ENCODE peak calls at places on chromosome 19, in eight cellular contexts. One of them, this sample, is unnamed.

GRCh38 chr19:54448774-54449700 is at the start of gene LENG8:
- DNase-seq in naive thymus-derived CD4-positive, alpha-beta T cell: peak; percentile 95
- DNase-seq in tibial nerve: peak; percentile 95
- DNase-seq in PC-3: peak; percentile 99
- DNase-seq in heart left ventricle: peak; percentile 98
- DNase-seq in endodermal cell: peak; percentile 98
- DNase-seq in upper lobe of right lung: peak; percentile 99
- DNase-seq in CD4-positive, alpha-beta memory T cell: peak; percentile 99
- DNase-seq in this sample: peak; percentile 98

GRCh38 chr19:20453424-20453938 is 112.1 kb downstream of the ZNF737 start:
- DNase-seq in naive thymus-derived CD4-positive, alpha-beta T cell: no peak
- DNase-seq in tibial nerve: no peak
- DNase-seq in PC-3: no peak
- DNase-seq in heart left ventricle: no peak
- DNase-seq in endodermal cell: no peak
- DNase-seq in upper lobe of right lung: no peak
- DNase-seq in CD4-positive, alpha-beta memory T cell: peak; percentile 21
- DNase-seq in this sample: no peak

GRCh38 chr19:53537523-53538377 is at the start of gene ZNF331:
- DNase-seq in naive thymus-derived CD4-positive, alpha-beta T cell: peak; percentile 84
- DNase-seq in tibial nerve: peak; percentile 68
- DNase-seq in PC-3: peak; percentile 78
- DNase-seq in heart left ventricle: peak; percentile 83
- DNase-seq in endodermal cell: peak; percentile 88
- DNase-seq in upper lobe of right lung: peak; percentile 93
- DNase-seq in CD4-positive, alpha-beta memory T cell: peak; percentile 96
- DNase-seq in this sample: peak; percentile 74

GRCh38 chr19:42255766-42256750 is 1.1 kb upstream of the ERF start:
- DNase-seq in naive thymus-derived CD4-positive, alpha-beta T cell: no peak
- DNase-seq in tibial nerve: no peak
- DNase-seq in PC-3: peak; percentile 32
- DNase-seq in heart left ventricle: peak; percentile 79
- DNase-seq in endodermal cell: peak; percentile 84
- DNase-seq in upper lobe of right lung: peak; percentile 73
- DNase-seq in CD4-positive, alpha-beta memory T cell: no peak
- DNase-seq in this sample: no peak

GRCh38 chr19:18503971-18504885 is 17.6 kb downstream of the ELL start:
- DNase-seq in naive thymus-derived CD4-positive, alpha-beta T cell: no peak
- DNase-seq in tibial nerve: no peak
- DNase-seq in PC-3: peak; percentile 15
- DNase-seq in heart left ventricle: no peak
- DNase-seq in endodermal cell: peak; percentile 82
- DNase-seq in upper lobe of right lung: no peak
- DNase-seq in CD4-positive, alpha-beta memory T cell: no peak
- DNase-seq in this sample: no peak

GRCh38 chr19:7159105-7159933 is 89.8 kb downstream of the ZNF557 start:
- DNase-seq in naive thymus-derived CD4-positive, alpha-beta T cell: no peak
- DNase-seq in tibial nerve: no peak
- DNase-seq in PC-3: no peak
- DNase-seq in heart left ventricle: peak; percentile 87
- DNase-seq in endodermal cell: no peak
- DNase-seq in upper lobe of right lung: no peak
- DNase-seq in CD4-positive, alpha-beta memory T cell: no peak
- DNase-seq in this sample: peak; percentile 8

GRCh38 chr19:28454083-28454482 is 758.9 kb downstream of the UQCRFS1 start:
- DNase-seq in naive thymus-derived CD4-positive, alpha-beta T cell: no peak
- DNase-seq in tibial nerve: no peak
- DNase-seq in PC-3: no peak
- DNase-seq in heart left ventricle: no peak
- DNase-seq in endodermal cell: no peak
- DNase-seq in upper lobe of right lung: no peak
- DNase-seq in CD4-positive, alpha-beta memory T cell: no peak
- DNase-seq in this sample: no peak

GRCh38 chr19:33426621-33427475 is 53.3 kb downstream of the CEBPG start:
- DNase-seq in naive thymus-derived CD4-positive, alpha-beta T cell: no peak
- DNase-seq in tibial nerve: no peak
- DNase-seq in PC-3: no peak
- DNase-seq in heart left ventricle: no peak
- DNase-seq in endodermal cell: no peak
- DNase-seq in upper lobe of right lung: peak; percentile 33
- DNase-seq in CD4-positive, alpha-beta memory T cell: no peak
- DNase-seq in this sample: no peak

GRCh38 chr19:42512743-42513304 is 15.5 kb downstream of the CEACAM1 start:
- DNase-seq in naive thymus-derived CD4-positive, alpha-beta T cell: no peak
- DNase-seq in tibial nerve: no peak
- DNase-seq in PC-3: no peak
- DNase-seq in heart left ventricle: no peak
- DNase-seq in endodermal cell: peak; percentile 90
- DNase-seq in upper lobe of right lung: no peak
- DNase-seq in CD4-positive, alpha-beta memory T cell: no peak
- DNase-seq in this sample: no peak

GRCh38 chr19:42242071-42242511 is 311 bp downstream of the GSK3A start:
- DNase-seq in naive thymus-derived CD4-positive, alpha-beta T cell: no peak
- DNase-seq in tibial nerve: no peak
- DNase-seq in PC-3: no peak
- DNase-seq in heart left ventricle: no peak
- DNase-seq in endodermal cell: no peak
- DNase-seq in upper lobe of right lung: no peak
- DNase-seq in CD4-positive, alpha-beta memory T cell: no peak
- DNase-seq in this sample: no peak

GRCh38 chr19:47005164-47005641 is 14.4 kb upstream of the NPAS1 start:
- DNase-seq in naive thymus-derived CD4-positive, alpha-beta T cell: no peak
- DNase-seq in tibial nerve: no peak
- DNase-seq in PC-3: no peak
- DNase-seq in heart left ventricle: no peak
- DNase-seq in endodermal cell: peak; percentile 65
- DNase-seq in upper lobe of right lung: no peak
- DNase-seq in CD4-positive, alpha-beta memory T cell: no peak
- DNase-seq in this sample: no peak

GRCh38 chr19:34149873-34150272 is 22.4 kb upstream of the LSM14A start:
- DNase-seq in naive thymus-derived CD4-positive, alpha-beta T cell: no peak
- DNase-seq in tibial nerve: no peak
- DNase-seq in PC-3: no peak
- DNase-seq in heart left ventricle: no peak
- DNase-seq in endodermal cell: no peak
- DNase-seq in upper lobe of right lung: no peak
- DNase-seq in CD4-positive, alpha-beta memory T cell: no peak
- DNase-seq in this sample: no peak

GRCh38 chr19:55390461-55390880 is 4.7 kb downstream of the RPL28 start:
- DNase-seq in naive thymus-derived CD4-positive, alpha-beta T cell: no peak
- DNase-seq in tibial nerve: no peak
- DNase-seq in PC-3: no peak
- DNase-seq in heart left ventricle: no peak
- DNase-seq in endodermal cell: peak; percentile 77
- DNase-seq in upper lobe of right lung: no peak
- DNase-seq in CD4-positive, alpha-beta memory T cell: no peak
- DNase-seq in this sample: no peak

GRCh38 chr19:43726736-43727592 is 11.1 kb downstream of the IRGC start:
- DNase-seq in naive thymus-derived CD4-positive, alpha-beta T cell: no peak
- DNase-seq in tibial nerve: no peak
- DNase-seq in PC-3: no peak
- DNase-seq in heart left ventricle: peak; percentile 47
- DNase-seq in endodermal cell: no peak
- DNase-seq in upper lobe of right lung: no peak
- DNase-seq in CD4-positive, alpha-beta memory T cell: no peak
- DNase-seq in this sample: peak; percentile 52

GRCh38 chr19:34319785-34320184 is 45.2 kb upstream of the GPI start:
- DNase-seq in naive thymus-derived CD4-positive, alpha-beta T cell: no peak
- DNase-seq in tibial nerve: peak; percentile 22
- DNase-seq in PC-3: no peak
- DNase-seq in heart left ventricle: no peak
- DNase-seq in endodermal cell: no peak
- DNase-seq in upper lobe of right lung: no peak
- DNase-seq in CD4-positive, alpha-beta memory T cell: no peak
- DNase-seq in this sample: no peak

GRCh38 chr19:40241125-40241808 is 14.8 kb upstream of the CCNP start:
- DNase-seq in naive thymus-derived CD4-positive, alpha-beta T cell: no peak
- DNase-seq in tibial nerve: no peak
- DNase-seq in PC-3: no peak
- DNase-seq in heart left ventricle: no peak
- DNase-seq in endodermal cell: no peak
- DNase-seq in upper lobe of right lung: no peak
- DNase-seq in CD4-positive, alpha-beta memory T cell: no peak
- DNase-seq in this sample: no peak

GRCh38 chr19:35296644-35297514 is 4.9 kb downstream of the MAG start:
- DNase-seq in naive thymus-derived CD4-positive, alpha-beta T cell: no peak
- DNase-seq in tibial nerve: no peak
- DNase-seq in PC-3: no peak
- DNase-seq in heart left ventricle: no peak
- DNase-seq in endodermal cell: no peak
- DNase-seq in upper lobe of right lung: no peak
- DNase-seq in CD4-positive, alpha-beta memory T cell: no peak
- DNase-seq in this sample: no peak

DNA sequence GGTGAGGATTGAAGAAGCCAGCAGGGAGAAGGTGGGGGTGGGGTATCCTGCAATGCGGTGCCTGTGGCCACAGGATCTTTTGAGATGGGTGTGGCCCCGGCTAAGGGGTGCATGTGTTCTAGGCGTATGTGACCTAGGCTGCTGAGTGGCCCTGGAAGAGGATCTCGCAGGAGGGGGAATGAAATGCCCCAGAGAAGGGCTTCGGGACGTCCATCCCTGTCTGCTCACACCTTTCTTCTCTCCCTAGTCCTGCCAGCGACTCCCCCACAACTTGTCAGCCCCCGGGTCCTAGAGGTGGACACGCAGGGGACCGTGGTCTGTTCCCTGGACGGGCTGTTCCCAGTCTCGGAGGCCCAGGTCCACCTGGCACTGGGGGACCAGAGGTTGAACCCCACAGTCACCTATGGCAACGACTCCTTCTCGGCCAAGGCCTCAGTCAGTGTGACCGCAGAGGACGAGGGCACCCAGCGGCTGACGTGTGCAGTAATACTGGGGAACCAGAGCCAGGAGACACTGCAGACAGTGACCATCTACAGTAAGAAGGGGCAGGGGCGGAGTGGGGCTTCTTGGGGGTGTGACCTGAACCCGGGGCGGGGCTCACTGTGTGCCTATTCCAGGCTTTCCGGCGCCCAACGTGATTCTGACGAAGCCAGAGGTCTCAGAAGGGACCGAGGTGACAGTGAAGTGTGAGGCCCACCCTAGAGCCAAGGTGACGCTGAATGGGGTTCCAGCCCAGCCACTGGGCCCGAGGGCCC is 2.8 kb upstream of the ICAM4 start:
- DNase-seq in naive thymus-derived CD4-positive, alpha-beta T cell: no peak
- DNase-seq in tibial nerve: no peak
- DNase-seq in PC-3: no peak
- DNase-seq in heart left ventricle: no peak
- DNase-seq in endodermal cell: no peak
- DNase-seq in upper lobe of right lung: no peak
- DNase-seq in CD4-positive, alpha-beta memory T cell: no peak
- DNase-seq in this sample: no peak
- H3K27ac ChIP-seq in naive thymus-derived CD4-positive, alpha-beta T cell: no peak overlapping the region
- H3K27ac ChIP-seq in tibial nerve: no peak overlapping the region
- H3K27ac ChIP-seq in PC-3: no peak overlapping the region
- H3K27ac ChIP-seq in heart left ventricle: no peak overlapping the region
- H3K27ac ChIP-seq in endodermal cell: no peak overlapping the region
- H3K27ac ChIP-seq in upper lobe of right lung: no peak overlapping the region
- H3K27ac ChIP-seq in CD4-positive, alpha-beta memory T cell: no peak overlapping the region
- H3K27ac ChIP-seq in this sample: no peak overlapping the region

DNA sequence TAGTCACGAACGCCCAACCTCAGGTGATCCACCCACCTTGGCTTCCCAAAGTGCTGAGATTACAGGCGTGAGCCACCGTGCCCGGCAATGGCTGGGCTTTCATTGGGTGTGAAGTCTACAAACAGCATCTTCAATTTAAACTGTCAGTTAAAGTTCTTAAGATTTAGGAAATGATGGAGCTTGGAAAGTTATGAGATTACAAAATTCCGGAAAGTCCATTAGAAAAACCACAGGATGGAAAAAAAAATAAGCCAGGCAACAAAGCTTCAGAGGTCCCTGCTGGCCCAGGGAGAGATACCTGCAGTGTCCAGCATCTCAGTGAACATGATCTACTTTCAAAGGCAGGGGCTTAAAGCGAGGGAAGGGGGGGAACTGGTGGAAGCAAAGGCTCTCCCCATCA is 4.6 kb upstream of the ZNF587B start:
- DNase-seq in naive thymus-derived CD4-positive, alpha-beta T cell: no peak
- DNase-seq in tibial nerve: no peak
- DNase-seq in PC-3: no peak
- DNase-seq in heart left ventricle: no peak
- DNase-seq in endodermal cell: no peak
- DNase-seq in upper lobe of right lung: no peak
- DNase-seq in CD4-positive, alpha-beta memory T cell: no peak
- DNase-seq in this sample: no peak
- H3K27ac ChIP-seq in naive thymus-derived CD4-positive, alpha-beta T cell: no peak overlapping the region
- H3K27ac ChIP-seq in tibial nerve: no peak overlapping the region
- H3K27ac ChIP-seq in PC-3: no peak overlapping the region
- H3K27ac ChIP-seq in heart left ventricle: no peak overlapping the region
- H3K27ac ChIP-seq in endodermal cell: no peak overlapping the region
- H3K27ac ChIP-seq in upper lobe of right lung: no peak overlapping the region
- H3K27ac ChIP-seq in CD4-positive, alpha-beta memory T cell: no peak overlapping the region
- H3K27ac ChIP-seq in this sample: no peak overlapping the region

DNA sequence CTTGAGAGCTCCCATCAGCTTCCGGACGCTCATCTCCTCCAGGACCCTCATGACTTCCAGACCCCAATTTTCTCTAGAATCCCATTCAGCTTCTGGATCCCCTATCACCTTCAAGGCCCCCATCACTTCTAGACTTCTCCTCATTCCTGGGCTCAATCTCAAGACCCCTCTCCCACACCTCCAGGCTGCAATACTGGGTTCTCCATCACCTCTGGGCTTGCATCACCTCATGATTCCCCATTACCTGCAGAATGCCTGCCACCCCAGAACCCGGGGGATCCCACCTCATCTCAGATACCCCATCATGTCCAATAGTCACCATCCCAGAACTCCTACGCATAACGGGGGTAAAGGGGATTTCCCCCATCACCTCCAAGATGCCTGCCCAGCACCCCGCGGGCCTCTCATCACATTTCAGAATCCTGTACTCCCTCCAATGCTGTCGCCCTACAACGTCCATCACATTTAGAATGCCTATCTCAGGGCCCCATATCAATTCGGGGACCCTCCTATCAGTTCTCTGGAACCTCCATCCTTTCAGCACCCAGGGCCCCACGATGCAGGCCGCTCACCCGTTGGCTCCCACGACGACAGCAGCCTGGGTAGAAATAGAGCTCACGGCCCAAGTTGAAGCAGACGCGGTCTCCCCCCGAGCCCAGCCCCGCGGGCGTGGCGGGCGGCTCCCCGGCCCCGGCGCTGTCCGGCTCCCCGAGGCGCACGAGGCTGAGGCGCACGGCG is 732 bp downstream of the DMWD start:
- DNase-seq in naive thymus-derived CD4-positive, alpha-beta T cell: no peak
- DNase-seq in tibial nerve: no peak
- DNase-seq in PC-3: no peak
- DNase-seq in heart left ventricle: no peak
- DNase-seq in endodermal cell: no peak
- DNase-seq in upper lobe of right lung: no peak
- DNase-seq in CD4-positive, alpha-beta memory T cell: peak; percentile 22
- DNase-seq in this sample: no peak
- H3K27ac ChIP-seq in naive thymus-derived CD4-positive, alpha-beta T cell: no peak overlapping the region
- H3K27ac ChIP-seq in tibial nerve: peak overlapping the region; percentile 38
- H3K27ac ChIP-seq in PC-3: no peak overlapping the region
- H3K27ac ChIP-seq in heart left ventricle: peak overlapping the region; percentile 81
- H3K27ac ChIP-seq in endodermal cell: no peak overlapping the region
- H3K27ac ChIP-seq in upper lobe of right lung: peak overlapping the region; percentile 65
- H3K27ac ChIP-seq in CD4-positive, alpha-beta memory T cell: no peak overlapping the region
- H3K27ac ChIP-seq in this sample: no peak overlapping the region

DNA sequence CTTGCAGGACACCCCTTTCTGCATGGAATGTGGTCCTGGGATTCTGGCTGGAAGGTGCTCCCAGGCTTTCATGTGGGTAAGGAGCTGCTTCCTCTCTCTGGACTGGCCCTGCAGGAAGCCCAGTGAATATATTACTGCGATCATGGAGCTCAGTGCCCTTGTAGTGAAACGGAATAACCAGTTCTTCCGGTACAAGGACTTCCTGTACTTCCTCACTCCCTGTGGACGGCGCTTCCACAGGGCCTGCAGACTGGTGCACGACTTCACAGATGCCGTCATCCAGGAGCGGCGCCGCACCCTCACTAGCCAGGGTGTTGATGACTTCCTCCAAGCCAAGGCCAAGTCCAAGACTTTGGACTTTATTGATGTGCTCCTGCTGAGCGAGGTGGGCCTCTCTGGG is 8.0 kb downstream of the CYP4F8 start:
- DNase-seq in naive thymus-derived CD4-positive, alpha-beta T cell: no peak
- DNase-seq in tibial nerve: no peak
- DNase-seq in PC-3: peak; percentile 38
- DNase-seq in heart left ventricle: no peak
- DNase-seq in endodermal cell: no peak
- DNase-seq in upper lobe of right lung: no peak
- DNase-seq in CD4-positive, alpha-beta memory T cell: no peak
- DNase-seq in this sample: no peak
- H3K27ac ChIP-seq in naive thymus-derived CD4-positive, alpha-beta T cell: no peak overlapping the region
- H3K27ac ChIP-seq in tibial nerve: no peak overlapping the region
- H3K27ac ChIP-seq in PC-3: no peak overlapping the region
- H3K27ac ChIP-seq in heart left ventricle: no peak overlapping the region
- H3K27ac ChIP-seq in endodermal cell: no peak overlapping the region
- H3K27ac ChIP-seq in upper lobe of right lung: no peak overlapping the region
- H3K27ac ChIP-seq in CD4-positive, alpha-beta memory T cell: no peak overlapping the region
- H3K27ac ChIP-seq in this sample: no peak overlapping the region